ENCODE peak calls at places on chromosomes 1 and 21, in nine cellular contexts. V is WERI-Rb-1; U is stimulated activated CD4-positive, alpha-beta T cell treated with anti-CD3 and anti-CD28 coated beads, Interleukin-1b, Interleukin-23, amount 100 ng/mL, for 1 hour; N is glomerular endothelial cell; B is mesenchymal stem cell; A is DMS153; L is neural progenitor cell; H is naive thymus-derived CD4-positive, alpha-beta T cell; D is activated naive CD4-positive, alpha-beta T cell treated with Interleukin-2 at 50 U/mL for 16 hours. R is an unnamed sample.

GRCh38 chr1:86648255-86648654 is 56.1 kb upstream of the SH3GLB1 start:
- DNase-seq in V (no peak), U (no peak), N (peak), B (peak), A (peak), L (no peak), H (no peak), D (no peak), R (peak)

GRCh38 chr21:35521293-35521692 is 472.2 kb upstream of the RUNX1 start:
- DNase-seq in V (no peak), U (no peak), N (no peak), B (no peak), A (no peak), L (peak), H (no peak), D (no peak), R (no peak)

GRCh38 chr1:112727716-112728115 is 12.6 kb upstream of the PPM1J start:
- DNase-seq in V (peak), U (no peak), N (no peak), B (peak), A (no peak), L (no peak), H (no peak), D (no peak), R (peak)

GRCh38 chr1:232902766-232903357 is 47.5 kb upstream of the NTPCR start:
- DNase-seq in V (no peak), U (no peak), N (no peak), B (no peak), A (no peak), L (no peak), H (no peak), D (no peak), R (no peak)

GRCh38 chr1:191608367-191608766 is 549.9 kb upstream of the RGS18 start:
- DNase-seq in V (no peak), U (no peak), N (no peak), B (no peak), A (peak), L (no peak), H (no peak), D (no peak), R (peak)

GRCh38 chr1:197222025-197222685 is 45.9 kb upstream of the CRB1 start:
- DNase-seq in V (no peak), U (no peak), N (no peak), B (no peak), A (no peak), L (no peak), H (no peak), D (no peak), R (peak)

GRCh38 chr1:94541175-94542087 is at the start of gene F3:
- DNase-seq in V (peak), U (no peak), N (no peak), B (peak), A (peak), L (peak), H (no peak), D (peak), R (peak)

GRCh38 chr1:3610823-3611169 is 512 bp downstream of the MEGF6 start:
- DNase-seq in V (no peak), U (no peak), N (no peak), B (no peak), A (no peak), L (no peak), H (no peak), D (no peak), R (no peak)

GRCh38 chr1:116909511-116910378 is at the start of gene PTGFRN:
- DNase-seq in V (peak), U (no peak), N (no peak), B (peak), A (peak), L (peak), H (peak), D (peak), R (peak)

GRCh38 chr1:37472281-37472680 is 2.1 kb upstream of the ZC3H12A start:
- DNase-seq in V (no peak), U (no peak), N (no peak), B (no peak), A (no peak), L (no peak), H (no peak), D (no peak), R (no peak)

GRCh38 chr1:30912913-30913652 is 4.5 kb upstream of the SDC3 start:
- DNase-seq in V (no peak), U (no peak), N (no peak), B (peak), A (no peak), L (no peak), H (no peak), D (no peak), R (no peak)

GRCh38 chr1:153520818-153521476 is 14.8 kb downstream of the S100A6 start:
- DNase-seq in V (peak), U (no peak), N (no peak), B (no peak), A (no peak), L (no peak), H (no peak), D (no peak), R (peak)

GRCh38 chr1:205602118-205602517 is 29.7 kb downstream of the ELK4 start:
- DNase-seq in V (no peak), U (no peak), N (no peak), B (no peak), A (no peak), L (no peak), H (no peak), D (no peak), R (no peak)

R was measured in PC-3.